ENCODE peak calls at places on chromosomes 12 and 14, in eight cellular contexts. K is hepatocyte, H is cardiac fibroblast, V is endodermal cell, T is fibroblast of lung, M is pancreas, R is WERI-Rb-1, A is right lobe of liver. X is an unnamed sample.

GRCh38 chr14:76920572-76921175 is 94.5 kb downstream of the LRRC74A start:
- DNase-seq in H (peak), M (no peak), A (no peak), R (no peak), T (no peak), V (no peak), K (peak), X (no peak)

GRCh38 chr12:57605308-57606015 is 838 bp downstream of the DTX3 start:
- DNase-seq in K (no peak), H (no peak), M (no peak), T (no peak), V (peak), A (no peak), R (no peak), X (no peak)

GRCh38 chr14:50001146-50001998 is 108.5 kb downstream of the ARF6 start:
- DNase-seq in A (peak), V (peak), K (peak), R (peak), H (peak), M (peak), T (no peak), X (no peak)

GRCh38 chr14:104287301-104288009 is 149.1 kb downstream of the KIF26A start:
- DNase-seq in H (no peak), A (no peak), K (no peak), R (no peak), M (no peak), V (peak), T (no peak), X (no peak)

GRCh38 chr12:32159925-32160324 is 53.3 kb downstream of the BICD1 start:
- DNase-seq in V (peak), H (no peak), K (no peak), R (no peak), A (no peak), M (no peak), T (peak), X (no peak)

GRCh38 chr14:104094709-104095425 is 9.4 kb downstream of the ASPG start:
- DNase-seq in R (peak), H (peak), M (peak), V (peak), A (peak), T (peak), K (peak), X (no peak)

GRCh38 chr14:93619176-93619793 is 169.0 kb downstream of the PRIMA1 start:
- DNase-seq in M (peak), T (peak), V (peak), A (no peak), H (peak), R (peak), K (peak), X (no peak)

GRCh38 chr12:1115471-1116242 is 124.6 kb downstream of the ERC1 start:
- DNase-seq in A (no peak), R (no peak), T (peak), M (no peak), H (peak), V (no peak), K (no peak), X (peak)

GRCh38 chr14:23926543-23926942 is 27.0 kb upstream of the DHRS4 start:
- DNase-seq in R (no peak), T (no peak), A (no peak), H (no peak), V (no peak), K (no peak), M (no peak), X (no peak)

GRCh38 chr14:74965770-74966153 is 10.4 kb upstream of the PGF start:
- DNase-seq in K (no peak), A (no peak), T (no peak), R (no peak), M (no peak), V (no peak), H (peak), X (peak)

GRCh38 chr12:21340406-21340805 is 5.7 kb upstream of the SLCO1A2 start:
- DNase-seq in T (no peak), R (no peak), M (no peak), H (no peak), A (no peak), K (no peak), V (no peak), X (no peak)

GRCh38 chr12:108498136-108498535 is 16.9 kb upstream of the FICD start:
- DNase-seq in H (no peak), M (no peak), V (no peak), R (no peak), T (no peak), K (no peak), A (no peak), X (no peak)

GRCh38 chr12:108491256-108491655 is 23.8 kb upstream of the FICD start:
- DNase-seq in H (no peak), A (no peak), T (no peak), K (no peak), M (no peak), V (no peak), R (no peak), X (no peak)

GRCh38 chr12:108495823-108496579 is 19.1 kb upstream of the FICD start:
- DNase-seq in A (no peak), K (no peak), R (no peak), M (no peak), T (no peak), V (no peak), H (no peak), X (no peak)

DNA sequence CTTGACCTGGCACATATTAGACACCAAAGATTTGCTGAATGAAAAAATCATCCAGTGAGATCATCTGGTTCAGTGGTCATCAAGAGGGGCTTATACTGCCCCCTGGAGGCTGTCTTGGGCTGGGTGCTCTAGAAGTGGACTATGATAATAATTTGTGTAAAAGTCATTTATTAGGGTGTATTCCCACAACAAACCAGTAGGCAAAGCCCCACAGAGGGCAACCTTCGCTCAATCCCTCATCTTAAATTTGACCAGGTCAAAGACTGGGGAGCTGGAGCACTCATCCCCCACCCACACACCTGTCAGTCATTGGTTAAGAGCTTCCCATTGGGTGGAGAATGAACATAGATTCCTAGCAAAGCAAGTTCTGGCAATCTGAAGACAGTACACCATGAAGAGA is 20.0 kb upstream of the FICD start:
- DNase-seq in A (no peak), V (peak), T (peak), K (no peak), M (no peak), H (peak), R (peak), X (no peak)
- TF ChIP-seq CTCF in A (peak), V (peak), T (peak), K (peak), M (no peak), H (peak), R (peak), X (peak)

DNA sequence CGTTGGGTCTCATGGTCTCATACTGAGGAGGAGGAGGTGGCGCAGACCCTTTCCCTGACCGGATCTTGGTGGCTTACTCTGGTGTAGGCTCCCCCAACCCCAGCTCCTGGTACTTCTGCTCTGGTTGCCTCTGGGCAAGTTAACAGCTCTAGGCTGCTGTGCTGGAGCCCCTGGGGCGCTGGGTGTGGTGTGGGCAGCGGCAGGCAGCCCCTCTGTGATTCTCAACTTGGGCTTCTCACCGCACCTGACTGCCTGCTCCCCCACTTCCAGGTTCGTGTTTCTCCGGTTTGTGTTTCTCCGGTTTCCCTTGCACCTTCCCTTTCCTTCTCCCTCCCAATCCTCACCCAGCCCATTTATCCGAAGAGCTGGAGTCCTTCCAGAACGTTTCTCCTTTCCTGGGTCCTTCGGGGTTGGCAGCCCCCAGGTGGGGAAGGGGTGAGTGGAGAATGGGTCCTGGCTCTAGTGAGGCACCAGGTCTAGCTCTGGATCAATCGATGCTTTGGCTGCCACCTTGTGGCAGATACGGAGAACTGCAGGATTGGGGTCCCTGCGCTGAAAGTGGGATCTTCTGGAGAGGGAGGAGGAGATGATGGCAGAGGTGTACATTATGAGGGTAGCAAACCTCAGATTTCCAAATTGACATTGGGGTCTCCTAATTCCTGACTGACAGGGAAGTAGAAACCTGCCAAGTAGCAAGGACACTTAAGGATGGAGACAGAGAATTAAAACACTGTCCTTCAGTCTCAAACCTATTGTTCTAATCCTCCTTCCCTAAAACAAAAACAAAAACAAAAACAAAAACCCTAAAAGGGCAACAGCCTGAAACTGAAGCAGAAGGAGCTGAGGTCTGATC is 8.3 kb downstream of the CISTR start:
- DNase-seq in H (peak), A (no peak), R (peak), M (no peak), K (peak), V (peak), T (peak), X (no peak)
- TF ChIP-seq CTCF in H (peak), A (peak), R (peak), M (peak), K (peak), V (peak), T (peak), X (peak)

GRCh38 chr14:102510616-102511520 is 1.3 kb upstream of the ANKRD9 start:
- DNase-seq in K (peak), V (peak), T (no peak), M (peak), R (peak), A (no peak), H (no peak), X (no peak)

GRCh38 chr14:102508410-102508773 is 1.2 kb downstream of the ANKRD9 start:
- DNase-seq in M (peak), T (no peak), V (no peak), K (peak), H (no peak), R (no peak), A (no peak), X (no peak)

GRCh38 chr14:102508774-102509743 is 517 bp downstream of the ANKRD9 start:
- DNase-seq in T (peak), A (peak), K (peak), H (peak), R (no peak), V (peak), M (peak), X (no peak)

GRCh38 chr14:102511538-102511937 is 2.0 kb upstream of the ANKRD9 start:
- DNase-seq in K (no peak), V (no peak), A (no peak), T (no peak), M (no peak), R (no peak), H (no peak), X (no peak)

DNA sequence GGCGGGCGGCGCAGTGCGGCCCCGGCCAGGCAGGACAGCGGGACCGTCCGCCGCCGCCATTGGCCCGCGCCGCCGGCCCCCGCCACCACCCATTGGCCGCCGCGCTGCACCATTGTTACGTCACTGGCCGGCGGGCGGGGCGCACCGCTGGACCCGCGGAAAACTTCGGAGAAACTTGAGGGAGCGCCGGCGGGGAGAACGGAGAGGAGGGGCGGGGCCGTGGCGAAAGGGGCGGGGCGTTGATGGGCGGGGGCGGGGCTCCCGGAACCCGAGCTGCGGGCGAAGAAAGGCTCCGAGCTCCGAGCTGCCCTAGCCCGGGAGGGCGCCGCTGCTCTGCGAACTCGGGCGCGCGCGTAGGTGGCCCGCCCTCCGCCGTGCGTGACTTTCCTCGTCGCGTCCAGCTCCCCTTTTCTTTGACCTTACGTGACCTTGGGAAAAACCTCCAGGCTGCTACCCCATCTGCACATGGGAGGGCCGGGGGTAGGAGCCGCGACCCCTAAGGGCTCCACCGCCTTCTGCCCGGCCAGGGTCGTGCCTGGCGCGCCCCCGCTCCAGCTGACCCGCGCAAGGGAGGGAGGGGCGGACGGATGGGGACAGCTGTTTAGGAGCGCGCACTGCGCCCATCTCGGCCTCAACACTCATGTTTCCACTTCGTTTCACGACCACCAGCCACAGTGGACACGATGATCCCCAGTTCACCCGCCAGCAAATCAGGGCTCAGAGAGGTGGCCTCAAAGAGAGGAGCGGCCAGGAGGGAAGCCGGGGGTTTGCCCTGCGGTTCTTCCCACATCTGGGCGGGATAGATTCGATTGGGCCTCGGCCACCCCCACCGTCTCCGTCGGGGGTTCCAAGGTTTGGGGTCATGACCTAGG is at the start of gene ANKRD9:
- DNase-seq in R (peak), H (peak), V (peak), T (peak), K (peak), A (peak), M (peak), X (no peak)
- TF ChIP-seq CTCF in R (no peak), H (no peak), V (no peak), T (no peak), K (peak), A (no peak), M (no peak), X (no peak)

DNA sequence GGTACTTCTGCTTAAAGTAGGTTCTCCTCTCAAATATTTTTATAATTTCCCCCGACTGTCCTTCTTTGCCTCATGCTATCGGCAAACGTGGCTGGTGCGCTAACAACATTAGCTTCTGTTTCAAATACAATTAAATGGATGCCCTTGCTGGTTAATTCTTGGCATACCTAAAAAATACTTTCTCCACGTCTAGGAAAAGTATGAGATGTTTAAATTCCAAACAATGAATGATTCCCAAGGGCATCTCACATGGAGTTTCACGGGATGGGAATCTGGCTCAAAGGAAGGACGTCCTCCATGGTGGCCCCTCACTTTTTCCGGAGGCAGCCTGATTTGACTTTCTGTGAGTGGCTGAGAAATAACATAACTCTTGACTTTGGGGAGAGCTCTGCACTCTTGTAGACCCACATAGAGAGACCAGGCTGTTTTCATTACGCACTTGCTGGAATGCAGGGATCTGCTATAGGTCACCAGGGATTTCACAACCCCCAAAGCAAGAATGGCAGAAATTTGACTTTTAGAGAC is 162.7 kb downstream of the C12orf75 start:
- DNase-seq in H (no peak), A (no peak), M (no peak), V (no peak), R (no peak), K (no peak), T (no peak), X (no peak)
- TF ChIP-seq CTCF in H (no peak), A (no peak), M (no peak), V (no peak), R (no peak), K (no peak), T (no peak), X (no peak)

GRCh38 chr12:112539221-112539620 is 120.5 kb downstream of the PTPN11 start:
- DNase-seq in H (no peak), R (no peak), A (no peak), M (no peak), K (no peak), T (no peak), V (no peak), X (no peak)
- TF ChIP-seq CTCF in H (no peak), R (peak), A (no peak), M (no peak), K (no peak), T (no peak), V (peak), X (no peak)

GRCh38 chr12:88052686-88053085 is 23.5 kb upstream of the C12orf50 start:
- DNase-seq in R (peak), M (no peak), V (peak), H (peak), K (peak), T (peak), A (peak), X (no peak)
- TF ChIP-seq CTCF in R (peak), M (no peak), V (peak), H (peak), K (peak), T (peak), A (peak), X (peak)

GRCh38 chr12:121444842-121445202 is 44.9 kb downstream of the RNF34 start:
- DNase-seq in R (no peak), T (no peak), K (no peak), A (no peak), V (no peak), M (no peak), H (no peak), X (no peak)
- TF ChIP-seq CTCF in R (no peak), T (no peak), K (no peak), A (no peak), V (no peak), M (no peak), H (no peak), X (no peak)

GRCh38 chr14:60238955-60239354 is 10.1 kb upstream of the PPM1A start:
- DNase-seq in V (no peak), H (no peak), A (no peak), T (no peak), R (no peak), K (no peak), M (no peak), X (no peak)

GRCh38 chr14:60245316-60246177 is 3.5 kb upstream of the PPM1A start:
- DNase-seq in T (no peak), V (no peak), H (no peak), R (peak), K (no peak), M (no peak), A (no peak), X (no peak)

GRCh38 chr14:60240139-60240856 is 8.7 kb upstream of the PPM1A start:
- DNase-seq in V (no peak), K (no peak), T (no peak), A (no peak), R (no peak), M (no peak), H (no peak), X (no peak)

GRCh38 chr14:60241091-60241490 is 7.9 kb upstream of the PPM1A start:
- DNase-seq in M (no peak), V (no peak), R (no peak), H (no peak), T (no peak), K (no peak), A (no peak), X (no peak)

GRCh38 chr14:60242420-60242819 is 6.6 kb upstream of the PPM1A start:
- DNase-seq in R (no peak), V (no peak), A (no peak), T (no peak), H (no peak), M (no peak), K (no peak), X (no peak)
- TF ChIP-seq CTCF in R (no peak), V (no peak), A (no peak), T (no peak), H (no peak), M (no peak), K (no peak), X (no peak)

X was measured in keratinocyte.